ENCODE peak calls at places on chromosomes 6 and 20, in seven cellular contexts. A, G, F, T, Q, H and C are unnamed samples.

GRCh38 chr6:167233490-167233889 is 57.6 kb upstream of the UNC93A start:
- DNase-seq in T (no peak), G (no peak), A (no peak), H (no peak), F (no peak), Q (no peak), C (no peak)

GRCh38 chr6:159451051-159451450 is 242.0 kb downstream of the SOD2 start:
- DNase-seq in T (no peak), G (no peak), H (peak), A (no peak), Q (no peak), F (no peak), C (no peak)

GRCh38 chr6:1916334-1916985 is 306.7 kb downstream of the FOXC1 start:
- DNase-seq in T (peak), A (no peak), H (peak), Q (no peak), G (peak), F (no peak), C (no peak)

GRCh38 chr6:134295953-134296553 is 21.9 kb downstream of the SGK1 start:
- DNase-seq in F (no peak), G (peak), Q (peak), H (peak), A (no peak), T (peak), C (peak)

GRCh38 chr6:34566830-34567546 is 10.9 kb upstream of the SPDEF start:
- DNase-seq in G (no peak), T (no peak), A (no peak), F (no peak), H (no peak), Q (no peak), C (no peak)

GRCh38 chr20:22438346-22438745 is 146.0 kb downstream of the FOXA2 start:
- DNase-seq in T (no peak), G (no peak), H (no peak), Q (no peak), A (no peak), F (no peak), C (no peak)

GRCh38 chr6:51514396-51515051 is 572.9 kb downstream of the PKHD1 start:
- DNase-seq in A (no peak), T (no peak), H (peak), F (no peak), G (peak), Q (no peak), C (peak)

GRCh38 chr6:6972456-6972855 is 135.3 kb upstream of the RREB1 start:
- DNase-seq in F (no peak), A (no peak), G (peak), T (no peak), Q (no peak), H (peak), C (no peak)

GRCh38 chr6:128686084-128686483 is 165.7 kb upstream of the PTPRK start:
- DNase-seq in T (no peak), F (no peak), G (no peak), Q (no peak), A (no peak), H (no peak), C (no peak)

GRCh38 chr6:20866038-20866437 is 331.8 kb downstream of the CDKAL1 start:
- DNase-seq in H (no peak), T (no peak), F (no peak), A (no peak), G (no peak), Q (no peak), C (no peak)

GRCh38 chr6:5422321-5422915 is 161.1 kb downstream of the FARS2 start:
- DNase-seq in A (peak), T (peak), F (no peak), Q (peak), G (no peak), H (peak), C (peak)

GRCh38 chr6:116200619-116201249 is 53.1 kb downstream of the TSPYL4 start:
- DNase-seq in H (peak), G (no peak), T (no peak), A (no peak), F (no peak), Q (no peak), C (no peak)

GRCh38 chr6:26441977-26442376 is 1.7 kb downstream of the BTN3A3 start:
- DNase-seq in G (no peak), F (no peak), H (no peak), A (no peak), T (no peak), Q (no peak), C (no peak)
- TF ChIP-seq CTCF in G (no peak), F (no peak), H (no peak), A (no peak), T (no peak), Q (no peak), C (no peak)

GRCh38 chr6:30942338-30943060 is 1.7 kb downstream of the MUCL3 start:
- DNase-seq in T (peak), A (peak), F (peak), Q (no peak), G (peak), H (peak), C (peak)
- TF ChIP-seq CTCF in T (peak), A (peak), F (peak), Q (no peak), G (peak), H (peak), C (peak)

GRCh38 chr6:43817192-43817591 is 47.2 kb downstream of the VEGFA start:
- DNase-seq in G (no peak), A (no peak), Q (peak), H (no peak), T (peak), F (no peak), C (peak)
- TF ChIP-seq CTCF in G (peak), A (no peak), Q (no peak), H (peak), T (peak), F (peak), C (peak)

GRCh38 chr6:40112350-40112749 is 178.1 kb upstream of the MOCS1 start:
- DNase-seq in G (no peak), T (no peak), F (no peak), Q (no peak), H (no peak), A (no peak), C (no peak)
- TF ChIP-seq CTCF in G (no peak), T (no peak), F (peak), Q (no peak), H (no peak), A (no peak), C (peak)

GRCh38 chr6:150118208-150118607 is 24.6 kb upstream of the PPP1R14C start:
- DNase-seq in H (no peak), T (no peak), Q (no peak), A (no peak), G (no peak), F (no peak), C (no peak)
- TF ChIP-seq CTCF in H (no peak), T (no peak), Q (no peak), A (no peak), G (no peak), F (no peak), C (no peak)

DNA sequence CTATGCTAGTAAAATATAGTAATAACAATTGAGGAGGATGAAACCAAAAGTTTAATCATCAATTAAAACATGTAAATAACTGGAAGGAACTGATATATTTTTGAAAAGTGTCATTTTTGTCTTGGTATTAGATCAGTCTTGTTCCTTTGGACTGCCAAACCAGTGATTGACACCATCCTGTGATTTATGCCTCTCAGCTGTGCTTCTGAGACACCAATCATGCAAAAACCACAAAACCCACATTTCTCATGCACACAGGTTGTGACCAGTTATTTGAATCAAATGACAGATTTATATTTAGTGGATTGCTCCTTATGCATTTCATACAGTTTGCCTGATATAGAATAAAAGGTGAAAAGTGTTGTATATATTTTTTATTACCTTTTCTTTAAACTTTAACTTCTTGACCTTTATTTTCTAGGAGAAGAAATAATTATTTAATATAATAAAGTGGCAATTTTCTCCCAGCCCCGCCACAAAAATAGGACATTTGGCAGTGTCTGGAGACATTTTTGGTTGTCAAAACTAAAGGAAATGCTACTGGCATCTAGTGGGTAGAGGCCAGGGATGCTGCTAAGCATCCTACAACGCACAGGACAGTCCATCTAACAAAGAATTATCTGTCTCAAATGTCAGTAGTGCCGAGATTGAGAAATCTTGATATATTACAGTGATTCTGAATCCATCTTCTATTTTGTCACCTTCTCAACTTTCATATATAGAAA is 383.6 kb downstream of the BCKDHB start:
- DNase-seq in F (no peak), G (no peak), T (no peak), H (peak), Q (no peak), A (no peak), C (no peak)
- TF ChIP-seq CTCF in F (no peak), G (no peak), T (no peak), H (no peak), Q (no peak), A (no peak), C (no peak)

DNA sequence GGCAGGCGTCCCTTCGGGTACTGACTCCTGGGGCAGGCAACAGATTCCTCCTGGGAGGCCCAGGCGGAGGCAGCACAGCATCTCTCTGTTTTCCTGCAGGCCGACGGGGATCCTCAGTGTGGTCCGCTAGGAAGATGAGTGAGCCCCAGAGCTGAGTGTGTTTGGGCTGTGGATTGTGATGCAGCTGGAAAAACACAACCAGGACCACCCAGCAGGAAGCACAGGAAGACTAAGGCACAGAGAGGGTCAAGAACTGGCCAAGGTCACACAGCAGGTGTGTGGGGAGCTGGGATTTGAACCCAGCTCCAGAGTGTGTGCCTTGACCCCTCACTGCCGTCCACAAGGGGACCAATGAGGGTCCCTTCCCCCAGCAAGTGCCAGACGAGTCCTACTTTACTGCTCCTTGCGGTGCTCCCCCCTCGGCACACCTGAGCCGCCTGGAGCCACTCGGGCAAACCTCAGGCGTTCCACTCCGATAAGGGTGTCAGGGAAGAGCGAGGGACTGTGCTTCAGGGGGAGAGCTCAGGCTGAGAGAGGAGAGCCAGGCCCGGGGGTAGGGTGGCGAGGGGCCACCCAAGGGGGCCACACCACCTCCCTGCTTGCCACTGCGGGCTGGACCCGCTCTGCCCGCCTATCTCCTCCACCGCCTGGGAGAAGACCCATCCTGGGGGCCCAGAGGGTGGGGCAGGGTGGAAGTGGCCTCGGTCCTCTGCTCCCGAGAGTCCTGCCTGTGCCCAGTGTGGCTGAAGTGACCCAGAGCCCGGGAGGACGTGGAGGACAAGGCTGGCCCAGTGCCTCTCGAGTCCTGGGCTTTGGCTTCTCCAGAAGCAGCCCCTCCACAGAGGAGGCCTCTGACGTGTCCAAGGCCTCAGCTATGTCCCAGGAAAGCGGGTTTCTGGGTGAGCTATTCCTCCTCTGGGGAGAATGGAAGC is 63.3 kb downstream of the YTHDF1 start:
- DNase-seq in H (no peak), A (no peak), G (no peak), T (no peak), F (no peak), Q (no peak), C (no peak)
- TF ChIP-seq CTCF in H (no peak), A (no peak), G (no peak), T (no peak), F (no peak), Q (no peak), C (no peak)